ENCODE peak calls at places on chromosomes 7 and 10, in four cellular contexts. One of them, this sample, is unnamed.

GRCh38 chr10:85175635-85176034 is 847.2 kb downstream of the CCSER2 start:
- DNase-seq in amygdala: no peak
- DNase-seq in AG10803: no peak
- DNase-seq in left ventricle myocardium superior: no peak
- DNase-seq in this sample: no peak

GRCh38 chr7:47724335-47724982 is 142.5 kb upstream of the TNS3 start:
- DNase-seq in amygdala: no peak
- DNase-seq in AG10803: peak; percentile 81
- DNase-seq in left ventricle myocardium superior: no peak
- DNase-seq in this sample: no peak

GRCh38 chr7:42747073-42747472 is 164.8 kb downstream of the C7orf25 start:
- DNase-seq in amygdala: no peak
- DNase-seq in AG10803: no peak
- DNase-seq in left ventricle myocardium superior: no peak
- DNase-seq in this sample: no peak

GRCh38 chr10:110827410-110827809 is 44.3 kb upstream of the PDCD4 start:
- DNase-seq in amygdala: no peak
- DNase-seq in AG10803: peak; percentile 31
- DNase-seq in left ventricle myocardium superior: no peak
- DNase-seq in this sample: no peak

GRCh38 chr10:70893227-70894006 is 5.1 kb upstream of the PCBD1 start:
- DNase-seq in amygdala: no peak
- DNase-seq in AG10803: no peak
- DNase-seq in left ventricle myocardium superior: no peak
- DNase-seq in this sample: no peak

GRCh38 chr10:124248646-124249045 is 155.2 kb upstream of the CHST15 start:
- DNase-seq in amygdala: no peak
- DNase-seq in AG10803: no peak
- DNase-seq in left ventricle myocardium superior: no peak
- DNase-seq in this sample: no peak

GRCh38 chr10:86670290-86670811 is 2.0 kb downstream of the LDB3 start:
- DNase-seq in amygdala: no peak
- DNase-seq in AG10803: no peak
- DNase-seq in left ventricle myocardium superior: peak; percentile 54
- DNase-seq in this sample: peak; percentile 66

GRCh38 chr10:6721964-6722615 is 142.0 kb upstream of the PRKCQ start:
- DNase-seq in amygdala: no peak
- DNase-seq in AG10803: peak; percentile 94
- DNase-seq in left ventricle myocardium superior: no peak
- DNase-seq in this sample: no peak

GRCh38 chr10:29590598-29591415 is 44.0 kb downstream of the SVIL start:
- DNase-seq in amygdala: no peak
- DNase-seq in AG10803: peak; percentile 86
- DNase-seq in left ventricle myocardium superior: no peak
- DNase-seq in this sample: no peak

GRCh38 chr10:102246261-102246660 is 929 bp downstream of the GBF1 start:
- DNase-seq in amygdala: no peak
- DNase-seq in AG10803: peak; percentile 40
- DNase-seq in left ventricle myocardium superior: no peak
- DNase-seq in this sample: no peak

GRCh38 chr10:80405636-80406035 is 2.7 kb upstream of the PRXL2A start:
- DNase-seq in amygdala: no peak
- DNase-seq in AG10803: no peak
- DNase-seq in left ventricle myocardium superior: no peak
- DNase-seq in this sample: no peak

GRCh38 chr10:119416855-119417254 is 125.7 kb downstream of the RGS10 start:
- DNase-seq in amygdala: no peak
- DNase-seq in AG10803: peak; percentile 48
- DNase-seq in left ventricle myocardium superior: peak; percentile 84
- DNase-seq in this sample: no peak

GRCh38 chr10:83254698-83255097 is 884.6 kb upstream of the GHITM start:
- DNase-seq in amygdala: no peak
- DNase-seq in AG10803: no peak
- DNase-seq in left ventricle myocardium superior: no peak
- DNase-seq in this sample: no peak

GRCh38 chr10:71501402-71501801 is 104.7 kb downstream of the CDH23 start:
- DNase-seq in amygdala: no peak
- DNase-seq in AG10803: no peak
- DNase-seq in left ventricle myocardium superior: no peak
- DNase-seq in this sample: no peak

GRCh38 chr10:116053910-116054309 is 219.1 kb downstream of the GFRA1 start:
- DNase-seq in amygdala: no peak
- DNase-seq in AG10803: no peak
- DNase-seq in left ventricle myocardium superior: no peak
- DNase-seq in this sample: no peak

GRCh38 chr7:102978280-102978679 is 65.5 kb downstream of the LRRC17 start:
- DNase-seq in amygdala: no peak
- DNase-seq in AG10803: peak; percentile 64
- DNase-seq in left ventricle myocardium superior: no peak
- DNase-seq in this sample: no peak

GRCh38 chr7:82109288-82109687 is 334.3 kb downstream of the CACNA2D1 start:
- DNase-seq in amygdala: no peak
- DNase-seq in AG10803: peak; percentile 27
- DNase-seq in left ventricle myocardium superior: no peak
- DNase-seq in this sample: no peak

GRCh38 chr7:70030745-70031144 is 432.5 kb downstream of the AUTS2 start:
- DNase-seq in amygdala: no peak
- DNase-seq in AG10803: no peak
- DNase-seq in left ventricle myocardium superior: no peak
- DNase-seq in this sample: no peak

GRCh38 chr10:5659702-5660528 is 6.5 kb downstream of the ASB13 start:
- DNase-seq in amygdala: no peak
- DNase-seq in AG10803: peak; percentile 73
- DNase-seq in left ventricle myocardium superior: no peak
- DNase-seq in this sample: peak; percentile 89

GRCh38 chr7:74429153-74429747 is 24.5 kb upstream of the GTF2IRD1 start:
- DNase-seq in amygdala: no peak
- DNase-seq in AG10803: peak; percentile 76
- DNase-seq in left ventricle myocardium superior: no peak
- DNase-seq in this sample: peak; percentile 85